ENCODE peak calls at places on chromosomes 2 and 18, in six cellular contexts. R is RWPE1, T is foreskin fibroblast, N is choroid plexus epithelial cell, E is sigmoid colon, Q is foreskin keratinocyte. B is an unnamed sample.

GRCh38 chr2:70962885-70963878 is 15.2 kb upstream of the ANKRD53 start:
- DNase-seq in Q (no peak), T (no peak), N (no peak), R (no peak), E (no peak), B (peak; percentile 26)

GRCh38 chr2:191115391-191115790 is 35.4 kb downstream of the STAT4 start:
- DNase-seq in N (peak; percentile 5), Q (peak; percentile 65), T (no peak), R (peak; percentile 4), E (no peak), B (no peak)

GRCh38 chr2:106517329-106517728 is 30.2 kb downstream of the CD8B2 start:
- DNase-seq in N (no peak), R (no peak), Q (no peak), T (no peak), E (no peak), B (no peak)

GRCh38 chr2:71661782-71662181 is 208.4 kb downstream of the DYSF start:
- DNase-seq in E (no peak), R (no peak), Q (no peak), N (no peak), T (no peak), B (no peak)

GRCh38 chr2:26623541-26624497 is 17.3 kb downstream of the CIB4 start:
- DNase-seq in N (peak; percentile 27), R (no peak), Q (no peak), E (peak; percentile 52), T (peak; percentile 23), B (no peak)

GRCh38 chr2:181072486-181072885 is 92.1 kb downstream of the UBE2E3 start:
- DNase-seq in E (no peak), R (no peak), Q (no peak), N (peak; percentile 72), T (peak; percentile 23), B (no peak)

GRCh38 chr2:212904646-212905045 is 246.8 kb downstream of the IKZF2 start:
- DNase-seq in T (no peak), Q (no peak), E (no peak), R (no peak), N (no peak), B (no peak)

GRCh38 chr18:46663539-46663938 is 6.5 kb upstream of the LOXHD1 start:
- DNase-seq in N (no peak), E (no peak), T (no peak), R (no peak), Q (peak; percentile 38), B (no peak)

GRCh38 chr2:10235099-10235908 is 67.4 kb upstream of the HPCAL1 start:
- DNase-seq in Q (no peak), R (no peak), T (no peak), N (no peak), E (peak; percentile 50), B (no peak)

GRCh38 chr2:176817061-176817565 is 395.5 kb upstream of the HNRNPA3 start:
- DNase-seq in R (no peak), T (no peak), Q (no peak), E (no peak), N (no peak), B (no peak)

GRCh38 chr2:85770369-85770768 is 16.6 kb downstream of the ATOH8 start:
- DNase-seq in R (no peak), E (no peak), T (no peak), Q (no peak), N (no peak), B (no peak)

GRCh38 chr2:216274194-216274593 is 98.1 kb downstream of the MARCHF4 start:
- DNase-seq in T (peak; percentile 37), R (no peak), Q (no peak), E (no peak), N (peak; percentile 15), B (no peak)
- TF ChIP-seq CTCF in T (no peak), R (no peak), Q (no peak), E (no peak), N (peak; percentile 7), B (no peak)

DNA sequence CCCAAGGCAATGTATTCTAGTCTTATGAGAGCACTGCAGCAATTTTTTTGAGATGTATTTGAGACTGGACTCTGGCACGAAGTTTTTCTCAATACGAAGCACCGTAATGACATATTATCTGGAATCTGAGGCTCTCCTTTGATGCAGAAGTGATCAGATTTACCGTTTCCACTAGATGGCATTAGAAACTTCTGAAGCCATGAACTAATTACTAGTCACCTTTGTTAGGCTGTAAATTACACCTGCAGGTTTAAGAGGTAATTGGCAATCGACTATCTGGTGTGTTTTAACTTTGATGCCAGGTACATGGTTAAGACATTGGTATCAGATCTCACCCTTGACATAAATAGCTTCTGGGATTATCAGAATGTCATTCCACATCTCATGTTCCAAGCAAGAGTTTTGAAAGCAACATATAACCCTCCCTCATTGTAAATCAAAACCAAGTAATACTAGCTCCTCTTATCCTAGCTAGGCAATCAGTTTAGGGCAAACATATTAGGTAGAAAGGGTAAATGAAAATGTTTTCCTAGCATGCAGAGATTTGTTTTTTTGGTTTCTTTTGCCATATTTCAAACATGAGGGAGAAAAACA is 254.6 kb upstream of the SPRED2 start:
- DNase-seq in N (no peak), R (peak; percentile 17), E (no peak), Q (no peak), T (no peak), B (no peak)
- TF ChIP-seq CTCF in N (no peak), R (peak; percentile 36), E (no peak), Q (peak; percentile 68), T (no peak), B (no peak)

GRCh38 chr2:232523682-232524597 is 2.0 kb upstream of the CHRND start:
- DNase-seq in R (peak; percentile 23), N (peak; percentile 17), T (peak; percentile 9), E (no peak), Q (peak; percentile 17), B (no peak)
- TF ChIP-seq CTCF in R (no peak), N (peak; percentile 22), T (no peak), E (no peak), Q (peak; percentile 46), B (no peak)

GRCh38 chr2:203014456-203015199 is at the start of gene NBEAL1:
- DNase-seq in T (peak; percentile 98), N (peak; percentile 100), Q (peak; percentile 91), R (peak; percentile 96), E (peak; percentile 99), B (peak; percentile 97)
- TF ChIP-seq CTCF in T (no peak), N (no peak), Q (no peak), R (no peak), E (no peak), B (no peak)

GRCh38 chr2:172481507-172482262 is 54.3 kb downstream of the ITGA6 start:
- DNase-seq in N (peak; percentile 19), T (no peak), R (no peak), E (no peak), Q (no peak), B (no peak)

GRCh38 chr2:172488556-172488955 is 61.2 kb downstream of the ITGA6 start:
- DNase-seq in Q (no peak), N (no peak), T (no peak), E (no peak), R (no peak), B (no peak)

GRCh38 chr2:172480301-172481218 is 53.2 kb downstream of the ITGA6 start:
- DNase-seq in N (peak; percentile 40), T (peak; percentile 53), R (no peak), Q (no peak), E (no peak), B (no peak)

GRCh38 chr2:172484706-172485105 is 57.3 kb downstream of the ITGA6 start:
- DNase-seq in N (no peak), Q (no peak), E (no peak), T (no peak), R (no peak), B (no peak)

GRCh38 chr2:172484253-172484652 is 56.9 kb downstream of the ITGA6 start:
- DNase-seq in R (no peak), T (peak; percentile 19), N (peak; percentile 55), E (no peak), Q (no peak), B (no peak)
- TF ChIP-seq CTCF in R (peak; percentile 23), T (peak; percentile 16), N (peak; percentile 50), E (no peak), Q (peak; percentile 53), B (no peak)